ENCODE peak calls at places on chromosomes 13 and 19, in five cellular contexts. One of them, this sample, is unnamed.

GRCh38 chr19:2428027-2428690 is 773 bp upstream of the TIMM13 start:
- DNase-seq in foreskin fibroblast: peak
- DNase-seq in B cell: no peak
- DNase-seq in endothelial cell: peak
- DNase-seq in heart right ventricle: no peak
- DNase-seq in this sample: no peak

GRCh38 chr13:24529478-24529877 is 16.9 kb upstream of the PARP4 start:
- DNase-seq in foreskin fibroblast: no peak
- DNase-seq in B cell: no peak
- DNase-seq in endothelial cell: no peak
- DNase-seq in heart right ventricle: no peak
- DNase-seq in this sample: no peak

GRCh38 chr13:51305558-51305957 is 33.9 kb upstream of the SERPINE3 start:
- DNase-seq in foreskin fibroblast: no peak
- DNase-seq in B cell: no peak
- DNase-seq in endothelial cell: no peak
- DNase-seq in heart right ventricle: no peak
- DNase-seq in this sample: no peak

GRCh38 chr13:33312150-33312908 is 26.8 kb upstream of the STARD13 start:
- DNase-seq in foreskin fibroblast: peak
- DNase-seq in B cell: no peak
- DNase-seq in endothelial cell: no peak
- DNase-seq in heart right ventricle: no peak
- DNase-seq in this sample: no peak

GRCh38 chr19:49801966-49802661 is 11.0 kb downstream of the FUZ start:
- DNase-seq in foreskin fibroblast: peak
- DNase-seq in B cell: no peak
- DNase-seq in endothelial cell: no peak
- DNase-seq in heart right ventricle: peak
- DNase-seq in this sample: no peak

GRCh38 chr13:87889241-87889640 is 218.1 kb downstream of the SLITRK5 start:
- DNase-seq in foreskin fibroblast: no peak
- DNase-seq in B cell: no peak
- DNase-seq in endothelial cell: no peak
- DNase-seq in heart right ventricle: no peak
- DNase-seq in this sample: no peak

GRCh38 chr13:114068723-114069322 is 63.6 kb downstream of the RASA3 start:
- DNase-seq in foreskin fibroblast: peak
- DNase-seq in B cell: no peak
- DNase-seq in endothelial cell: no peak
- DNase-seq in heart right ventricle: no peak
- DNase-seq in this sample: no peak

GRCh38 chr19:34298891-34299510 is 44.6 kb downstream of the GARRE1 start:
- DNase-seq in foreskin fibroblast: no peak
- DNase-seq in B cell: no peak
- DNase-seq in endothelial cell: no peak
- DNase-seq in heart right ventricle: no peak
- DNase-seq in this sample: no peak

GRCh38 chr19:7931221-7932061 is 5.5 kb upstream of the CTXN1 start:
- DNase-seq in foreskin fibroblast: no peak
- DNase-seq in B cell: peak
- DNase-seq in endothelial cell: no peak
- DNase-seq in heart right ventricle: no peak
- DNase-seq in this sample: no peak

GRCh38 chr13:112831801-112832200 is 137.2 kb upstream of the MCF2L start:
- DNase-seq in foreskin fibroblast: no peak
- DNase-seq in B cell: no peak
- DNase-seq in endothelial cell: no peak
- DNase-seq in heart right ventricle: no peak
- DNase-seq in this sample: no peak

GRCh38 chr13:112833551-112834257 is 135.3 kb upstream of the MCF2L start:
- DNase-seq in foreskin fibroblast: no peak
- DNase-seq in B cell: no peak
- DNase-seq in endothelial cell: no peak
- DNase-seq in heart right ventricle: no peak
- DNase-seq in this sample: no peak

GRCh38 chr13:112832811-112833210 is 136.2 kb upstream of the MCF2L start:
- DNase-seq in foreskin fibroblast: no peak
- DNase-seq in B cell: no peak
- DNase-seq in endothelial cell: no peak
- DNase-seq in heart right ventricle: no peak
- DNase-seq in this sample: no peak

GRCh38 chr13:112828756-112829155 is 138.9 kb downstream of the ATP11A start:
- DNase-seq in foreskin fibroblast: no peak
- DNase-seq in B cell: no peak
- DNase-seq in endothelial cell: no peak
- DNase-seq in heart right ventricle: no peak
- DNase-seq in this sample: no peak

GRCh38 chr13:112831196-112831595 is 137.8 kb upstream of the MCF2L start:
- DNase-seq in foreskin fibroblast: no peak
- DNase-seq in B cell: no peak
- DNase-seq in endothelial cell: no peak
- DNase-seq in heart right ventricle: no peak
- DNase-seq in this sample: no peak
- TF ChIP-seq CTCF in foreskin fibroblast: no peak
- TF ChIP-seq CTCF in B cell: no peak
- TF ChIP-seq CTCF in endothelial cell: no peak
- TF ChIP-seq CTCF in heart right ventricle: no peak
- TF ChIP-seq CTCF in this sample: no peak

GRCh38 chr19:10915511-10916091 is 12.8 kb downstream of the YIPF2 start:
- DNase-seq in foreskin fibroblast: peak
- DNase-seq in B cell: peak
- DNase-seq in endothelial cell: no peak
- DNase-seq in heart right ventricle: no peak
- DNase-seq in this sample: no peak
- TF ChIP-seq CTCF in foreskin fibroblast: peak
- TF ChIP-seq CTCF in B cell: no peak
- TF ChIP-seq CTCF in endothelial cell: no peak
- TF ChIP-seq CTCF in heart right ventricle: no peak
- TF ChIP-seq CTCF in this sample: no peak

DNA sequence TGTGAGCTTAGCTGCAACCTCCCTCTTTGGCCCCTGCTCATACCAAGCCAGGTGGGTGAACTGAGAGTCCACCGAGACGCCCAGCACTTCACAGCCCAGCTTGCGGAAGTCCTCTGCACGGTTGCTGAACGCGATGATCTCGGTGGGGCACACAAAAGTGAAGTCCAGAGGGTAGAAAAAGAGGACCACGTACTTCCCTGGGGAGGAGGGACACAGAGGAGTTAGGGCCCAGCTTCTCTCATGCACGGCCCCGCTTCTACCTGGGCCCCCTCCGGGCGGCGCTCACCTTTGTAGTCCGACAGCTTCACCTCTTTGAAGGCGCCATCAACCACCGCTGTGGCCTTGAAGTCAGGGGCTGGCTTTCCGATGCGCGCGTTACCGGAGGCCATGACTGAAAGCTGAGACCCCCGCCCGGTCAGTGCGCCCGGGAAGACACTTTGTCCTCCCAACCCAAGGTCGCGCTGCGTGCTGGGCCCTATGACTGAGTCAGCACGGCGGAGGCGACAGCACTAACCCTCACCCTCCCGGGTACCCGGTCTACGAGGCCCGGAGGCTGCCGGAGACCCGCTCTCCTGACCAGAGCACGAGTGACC is 631 bp downstream of the PRDX2 start:
- DNase-seq in foreskin fibroblast: no peak
- DNase-seq in B cell: no peak
- DNase-seq in endothelial cell: peak
- DNase-seq in heart right ventricle: peak
- DNase-seq in this sample: no peak
- TF ChIP-seq CTCF in foreskin fibroblast: no peak
- TF ChIP-seq CTCF in B cell: no peak
- TF ChIP-seq CTCF in endothelial cell: no peak
- TF ChIP-seq CTCF in heart right ventricle: no peak
- TF ChIP-seq CTCF in this sample: no peak

GRCh38 chr19:17163652-17164051 is 51.5 kb upstream of the USE1 start:
- DNase-seq in foreskin fibroblast: no peak
- DNase-seq in B cell: no peak
- DNase-seq in endothelial cell: no peak
- DNase-seq in heart right ventricle: no peak
- DNase-seq in this sample: no peak
- TF ChIP-seq CTCF in foreskin fibroblast: no peak
- TF ChIP-seq CTCF in B cell: no peak
- TF ChIP-seq CTCF in endothelial cell: no peak
- TF ChIP-seq CTCF in heart right ventricle: no peak
- TF ChIP-seq CTCF in this sample: no peak

DNA sequence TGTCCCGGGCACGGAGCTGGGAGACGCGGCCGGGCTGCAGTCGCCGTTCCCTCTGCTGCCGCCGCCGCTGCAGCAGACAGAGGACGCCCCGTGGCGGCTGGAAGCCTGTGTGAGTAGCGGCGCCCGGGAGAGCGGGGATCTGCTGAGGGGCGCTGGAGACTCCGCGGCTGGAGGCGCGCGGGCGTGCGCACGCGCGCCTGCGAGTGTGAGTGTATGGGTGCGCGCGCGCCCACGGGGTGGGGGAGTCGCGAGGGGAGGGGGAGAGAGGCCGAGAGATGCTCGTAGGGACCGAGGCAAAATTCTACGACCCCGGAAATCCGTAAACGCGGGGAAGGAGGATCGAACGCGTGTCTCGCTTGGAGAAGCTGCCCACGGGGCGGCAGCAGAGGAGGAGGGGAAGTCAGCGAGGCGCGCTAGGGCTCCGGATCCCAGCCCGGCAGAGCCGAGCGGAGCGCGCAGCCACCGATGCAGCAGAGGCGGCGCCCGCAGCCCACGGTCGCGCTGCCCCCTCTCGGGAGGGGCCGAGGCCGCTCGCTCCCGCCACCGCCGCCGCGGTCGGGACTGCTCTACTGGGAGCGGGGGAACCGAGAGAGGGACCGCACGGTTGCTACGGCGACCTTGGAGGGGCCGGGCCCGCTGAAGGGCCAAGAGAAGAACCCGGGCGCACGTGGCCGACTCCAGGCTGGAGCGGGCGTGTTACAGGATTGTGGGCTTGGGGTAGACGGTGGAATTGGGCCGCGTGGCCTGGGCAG is at the start of gene ENOX1:
- DNase-seq in foreskin fibroblast: peak
- DNase-seq in B cell: peak
- DNase-seq in endothelial cell: peak
- DNase-seq in heart right ventricle: peak
- DNase-seq in this sample: peak
- TF ChIP-seq CTCF in foreskin fibroblast: peak
- TF ChIP-seq CTCF in B cell: no peak
- TF ChIP-seq CTCF in endothelial cell: peak
- TF ChIP-seq CTCF in heart right ventricle: peak
- TF ChIP-seq CTCF in this sample: no peak

DNA sequence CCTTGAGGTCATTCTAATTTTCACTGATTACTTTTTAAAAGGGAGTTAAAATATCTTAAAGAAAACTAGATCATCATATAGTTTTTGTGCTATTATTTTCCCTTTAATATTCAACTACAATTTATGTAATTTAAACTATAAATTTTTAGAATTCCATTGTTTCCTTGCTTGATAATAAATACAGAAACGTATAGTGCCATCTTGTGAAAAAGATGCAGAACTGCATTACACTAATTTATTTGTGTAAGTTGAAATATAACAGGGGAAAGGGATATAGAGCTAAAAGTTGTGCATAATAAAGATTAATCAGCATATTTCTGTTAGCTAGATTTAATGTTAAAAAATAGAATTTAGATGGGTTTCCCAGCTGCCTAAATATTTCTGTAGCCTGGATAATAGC is 61.5 kb upstream of the TDRD3 start:
- DNase-seq in foreskin fibroblast: no peak
- DNase-seq in B cell: no peak
- DNase-seq in endothelial cell: no peak
- DNase-seq in heart right ventricle: no peak
- DNase-seq in this sample: no peak
- TF ChIP-seq CTCF in foreskin fibroblast: peak
- TF ChIP-seq CTCF in B cell: peak
- TF ChIP-seq CTCF in endothelial cell: peak
- TF ChIP-seq CTCF in heart right ventricle: peak
- TF ChIP-seq CTCF in this sample: peak